ENCODE peak calls at places on chromosomes 11 and 22, in eight cellular contexts. M, Z, C, O, S, Q, Y and N are unnamed samples.
A peak's percentile ranks its signal among the peaks of the same experiment; 100 is the strongest.

GRCh38 chr11:118913411-118914125 is 12.2 kb downstream of the BCL9L start:
- DNase-seq in M (peak; percentile 34), Z (no peak), C (peak; percentile 45), O (no peak), S (no peak), Q (peak; percentile 46), Y (no peak), N (peak; percentile 42)

GRCh38 chr11:74470526-74470925 is 3.2 kb upstream of the KCNE3 start:
- DNase-seq in M (no peak), Z (no peak), C (no peak), O (no peak), S (no peak), Q (no peak), Y (no peak), N (no peak)

GRCh38 chr11:20353829-20354434 is 9.6 kb upstream of the HTATIP2 start:
- DNase-seq in M (no peak), Z (no peak), C (no peak), O (peak; percentile 85), S (peak; percentile 17), Q (no peak), Y (no peak), N (no peak)

GRCh38 chr11:72583616-72584292 is 90.5 kb downstream of the PDE2A start:
- DNase-seq in M (no peak), Z (peak; percentile 63), C (no peak), O (no peak), S (no peak), Q (no peak), Y (no peak), N (no peak)

GRCh38 chr11:76763573-76764348 is 19.4 kb upstream of the TSKU start:
- DNase-seq in M (no peak), Z (no peak), C (no peak), O (peak; percentile 79), S (peak; percentile 59), Q (no peak), Y (no peak), N (no peak)

GRCh38 chr22:31243339-31244043 is 31.4 kb downstream of the LIMK2 start:
- DNase-seq in M (no peak), Z (no peak), C (no peak), O (peak; percentile 12), S (no peak), Q (no peak), Y (no peak), N (no peak)

GRCh38 chr22:44755956-44756361 is 3.6 kb downstream of the ARHGAP8 start:
- DNase-seq in M (no peak), Z (no peak), C (no peak), O (no peak), S (no peak), Q (no peak), Y (peak; percentile 77), N (no peak)

GRCh38 chr11:37343279-37343678 is 745.2 kb upstream of the RAG2 start:
- DNase-seq in M (no peak), Z (no peak), C (no peak), O (no peak), S (no peak), Q (no peak), Y (no peak), N (no peak)

GRCh38 chr11:3153291-3153861 is 11.7 kb downstream of the OSBPL5 start:
- DNase-seq in M (no peak), Z (peak; percentile 93), C (no peak), O (peak; percentile 70), S (peak; percentile 74), Q (no peak), Y (no peak), N (peak; percentile 42)

GRCh38 chr11:8863838-8864237 is 47.2 kb upstream of the AKIP1 start:
- DNase-seq in M (no peak), Z (no peak), C (no peak), O (peak; percentile 64), S (no peak), Q (no peak), Y (no peak), N (no peak)

GRCh38 chr11:2519879-2520735 is 75.3 kb downstream of the KCNQ1 start:
- DNase-seq in M (no peak), Z (peak; percentile 59), C (no peak), O (no peak), S (no peak), Q (no peak), Y (peak; percentile 13), N (peak; percentile 61)

GRCh38 chr22:45296628-45297297 is 12.0 kb downstream of the UPK3A start:
- DNase-seq in M (peak; percentile 71), Z (no peak), C (peak; percentile 39), O (no peak), S (no peak), Q (peak; percentile 13), Y (no peak), N (no peak)

GRCh38 chr11:20483931-20484330 is 96.4 kb downstream of the PRMT3 start:
- DNase-seq in M (no peak), Z (no peak), C (no peak), O (no peak), S (no peak), Q (no peak), Y (no peak), N (no peak)

GRCh38 chr22:45154383-45154782 is 9.3 kb upstream of the NUP50 start:
- DNase-seq in M (no peak), Z (no peak), C (no peak), O (peak; percentile 22), S (no peak), Q (no peak), Y (no peak), N (no peak)

GRCh38 chr11:34940026-34940677 is 23.7 kb downstream of the PDHX start:
- DNase-seq in M (no peak), Z (no peak), C (no peak), O (peak; percentile 83), S (no peak), Q (no peak), Y (no peak), N (no peak)

GRCh38 chr11:67662142-67662805 is 11.7 kb upstream of the ACY3 start:
- DNase-seq in M (no peak), Z (no peak), C (no peak), O (no peak), S (no peak), Q (no peak), Y (no peak), N (no peak)

GRCh38 chr11:60372767-60373166 is 5.6 kb upstream of the MS4A7 start:
- DNase-seq in M (no peak), Z (no peak), C (no peak), O (no peak), S (no peak), Q (no peak), Y (no peak), N (no peak)

GRCh38 chr11:82004537-82005213 is 729.0 kb downstream of the FAM181B start:
- DNase-seq in M (no peak), Z (no peak), C (no peak), O (no peak), S (no peak), Q (no peak), Y (no peak), N (no peak)

GRCh38 chr11:79600747-79601146 is 159.9 kb upstream of the TENM4 start:
- DNase-seq in M (no peak), Z (no peak), C (no peak), O (no peak), S (no peak), Q (no peak), Y (no peak), N (no peak)
- H3K27me3 ChIP-seq in M (no peaks in the 10 kb centered on the region), Z (no peaks in the 10 kb centered on the region), C (no peaks in the 10 kb centered on the region), O (peaks cover 22% of the 10 kb centered on the region), S (no peaks in the 10 kb centered on the region), Q (no peaks in the 10 kb centered on the region), Y (no peaks in the 10 kb centered on the region), N (no peaks in the 10 kb centered on the region)

DNA sequence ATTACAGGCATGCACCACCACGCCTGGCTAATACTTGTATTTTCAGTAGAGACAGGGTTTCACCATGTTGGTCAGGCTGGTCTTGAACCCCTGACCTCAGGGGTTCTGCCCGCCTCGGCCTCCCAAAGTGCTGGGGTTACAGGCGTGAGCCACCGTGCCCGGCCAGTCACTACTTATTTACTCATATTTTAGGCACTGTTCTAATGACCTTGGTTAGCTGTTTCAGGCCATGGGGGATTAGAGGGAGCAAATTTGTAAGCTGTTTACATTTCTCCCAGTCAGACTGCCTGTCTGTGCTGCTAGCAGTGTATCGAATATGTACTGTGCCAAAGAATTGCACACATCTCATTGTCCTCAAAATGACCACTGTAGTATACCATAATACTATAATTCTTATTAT is 32.7 kb upstream of the PACSIN2 start:
- DNase-seq in M (no peak), Z (no peak), C (no peak), O (no peak), S (no peak), Q (no peak), Y (no peak), N (no peak)
- H3K27me3 ChIP-seq in M (no peaks in the 10 kb centered on the region), Z (no peaks in the 10 kb centered on the region), C (no peaks in the 10 kb centered on the region), O (no peaks in the 10 kb centered on the region), S (no peaks in the 10 kb centered on the region), Q (no peaks in the 10 kb centered on the region), Y (no peaks in the 10 kb centered on the region), N (no peaks in the 10 kb centered on the region)

GRCh38 chr11:125062196-125062930 is 742 bp upstream of the SLC37A2 start:
- DNase-seq in M (no peak), Z (no peak), C (no peak), O (no peak), S (no peak), Q (no peak), Y (no peak), N (no peak)

GRCh38 chr11:125061237-125061636 is 1.9 kb upstream of the SLC37A2 start:
- DNase-seq in M (no peak), Z (no peak), C (no peak), O (no peak), S (no peak), Q (no peak), Y (no peak), N (no peak)

GRCh38 chr11:125064070-125064469 is 965 bp downstream of the SLC37A2 start:
- DNase-seq in M (no peak), Z (no peak), C (no peak), O (no peak), S (no peak), Q (no peak), Y (no peak), N (no peak)

GRCh38 chr11:125062931-125063428 is at the start of gene SLC37A2:
- DNase-seq in M (peak; percentile 25), Z (peak; percentile 83), C (peak; percentile 20), O (peak; percentile 82), S (peak; percentile 58), Q (peak; percentile 22), Y (peak; percentile 40), N (peak; percentile 67)

GRCh38 chr11:125063429-125064043 is 431 bp downstream of the SLC37A2 start:
- DNase-seq in M (no peak), Z (peak; percentile 59), C (no peak), O (peak; percentile 20), S (no peak), Q (no peak), Y (no peak), N (no peak)
- H3K27me3 ChIP-seq in M (peaks cover 24% of the 10 kb centered on the region), Z (no peaks in the 10 kb centered on the region), C (peaks cover 26% of the 10 kb centered on the region), O (no peaks in the 10 kb centered on the region), S (peaks cover 4% of the 10 kb centered on the region), Q (peaks cover 13% of the 10 kb centered on the region), Y (no peaks in the 10 kb centered on the region), N (no peaks in the 10 kb centered on the region)

GRCh38 chr11:17735823-17736772 is 1.5 kb downstream of the KCNC1 start:
- DNase-seq in M (no peak), Z (peak; percentile 53), C (no peak), O (peak; percentile 9), S (no peak), Q (no peak), Y (no peak), N (peak; percentile 72)
- H3K27me3 ChIP-seq in M (peaks cover 8% of the 10 kb centered on the region), Z (peaks cover 37% of the 10 kb centered on the region), C (peaks cover 66% of the 10 kb centered on the region), O (peaks cover 75% of the 10 kb centered on the region), S (peaks cover 45% of the 10 kb centered on the region), Q (peaks cover 19% of the 10 kb centered on the region), Y (peaks cover 16% of the 10 kb centered on the region), N (no peaks in the 10 kb centered on the region)